ENCODE peak calls at places on chromosomes 13 and 19, in five cellular contexts. One of them, this sample, is unnamed.

GRCh38 chr19:925912-926594 is at the start of gene ARID3A:
- DNase-seq in lower lobe of right lung: no peak
- DNase-seq in endothelial cell of umbilical vein: no peak
- DNase-seq in uterus: no peak
- DNase-seq in astrocyte: peak
- DNase-seq in this sample: no peak

GRCh38 chr19:55069137-55069858 is 6.3 kb upstream of the RDH13 start:
- DNase-seq in lower lobe of right lung: peak
- DNase-seq in endothelial cell of umbilical vein: no peak
- DNase-seq in uterus: no peak
- DNase-seq in astrocyte: no peak
- DNase-seq in this sample: no peak

GRCh38 chr19:13537454-13537853 is 31.2 kb upstream of the CACNA1A start:
- DNase-seq in lower lobe of right lung: no peak
- DNase-seq in endothelial cell of umbilical vein: no peak
- DNase-seq in uterus: no peak
- DNase-seq in astrocyte: no peak
- DNase-seq in this sample: no peak

GRCh38 chr19:40539070-40539469 is 37.6 kb upstream of the SHKBP1 start:
- DNase-seq in lower lobe of right lung: no peak
- DNase-seq in endothelial cell of umbilical vein: no peak
- DNase-seq in uterus: no peak
- DNase-seq in astrocyte: no peak
- DNase-seq in this sample: no peak

GRCh38 chr13:39364797-39365468 is 238.1 kb downstream of the LHFPL6 start:
- DNase-seq in lower lobe of right lung: no peak
- DNase-seq in endothelial cell of umbilical vein: no peak
- DNase-seq in uterus: no peak
- DNase-seq in astrocyte: peak
- DNase-seq in this sample: no peak

GRCh38 chr13:83532809-83533208 is 349.5 kb downstream of the SLITRK1 start:
- DNase-seq in lower lobe of right lung: no peak
- DNase-seq in endothelial cell of umbilical vein: no peak
- DNase-seq in uterus: no peak
- DNase-seq in astrocyte: no peak
- DNase-seq in this sample: no peak

GRCh38 chr19:10766681-10767201 is 48.9 kb downstream of the DNM2 start:
- DNase-seq in lower lobe of right lung: no peak
- DNase-seq in endothelial cell of umbilical vein: peak
- DNase-seq in uterus: no peak
- DNase-seq in astrocyte: peak
- DNase-seq in this sample: no peak

GRCh38 chr13:26186995-26187394 is 35.1 kb downstream of the RNF6 start:
- DNase-seq in lower lobe of right lung: no peak
- DNase-seq in endothelial cell of umbilical vein: peak
- DNase-seq in uterus: no peak
- DNase-seq in astrocyte: no peak
- DNase-seq in this sample: no peak

GRCh38 chr13:82675024-82675423 is 1207.2 kb downstream of the SLITRK1 start:
- DNase-seq in lower lobe of right lung: no peak
- DNase-seq in endothelial cell of umbilical vein: no peak
- DNase-seq in uterus: no peak
- DNase-seq in astrocyte: no peak
- DNase-seq in this sample: no peak

GRCh38 chr19:39401549-39402416 is 4.9 kb upstream of the ZFP36 start:
- DNase-seq in lower lobe of right lung: peak
- DNase-seq in endothelial cell of umbilical vein: no peak
- DNase-seq in uterus: peak
- DNase-seq in astrocyte: peak
- DNase-seq in this sample: no peak

GRCh38 chr19:16019691-16020448 is 56.4 kb upstream of the TPM4 start:
- DNase-seq in lower lobe of right lung: no peak
- DNase-seq in endothelial cell of umbilical vein: no peak
- DNase-seq in uterus: no peak
- DNase-seq in astrocyte: no peak
- DNase-seq in this sample: no peak

GRCh38 chr13:41409611-41410010 is 47.7 kb upstream of the RGCC start:
- DNase-seq in lower lobe of right lung: no peak
- DNase-seq in endothelial cell of umbilical vein: no peak
- DNase-seq in uterus: no peak
- DNase-seq in astrocyte: no peak
- DNase-seq in this sample: no peak

GRCh38 chr19:41376241-41376997 is at the start of gene TMEM91:
- DNase-seq in lower lobe of right lung: peak
- DNase-seq in endothelial cell of umbilical vein: peak
- DNase-seq in uterus: peak
- DNase-seq in astrocyte: no peak
- DNase-seq in this sample: no peak

GRCh38 chr13:104976964-104977363 is 1558.5 kb downstream of the EFNB2 start:
- DNase-seq in lower lobe of right lung: no peak
- DNase-seq in endothelial cell of umbilical vein: no peak
- DNase-seq in uterus: no peak
- DNase-seq in astrocyte: no peak
- DNase-seq in this sample: no peak

GRCh38 chr13:98599502-98600328 is 22.8 kb upstream of the STK24 start:
- DNase-seq in lower lobe of right lung: no peak
- DNase-seq in endothelial cell of umbilical vein: no peak
- DNase-seq in uterus: no peak
- DNase-seq in astrocyte: no peak
- DNase-seq in this sample: no peak

GRCh38 chr13:27920677-27921420 is 1.0 kb downstream of the PDX1 start:
- DNase-seq in lower lobe of right lung: no peak
- DNase-seq in endothelial cell of umbilical vein: no peak
- DNase-seq in uterus: no peak
- DNase-seq in astrocyte: no peak
- DNase-seq in this sample: no peak

GRCh38 chr13:48201044-48201443 is 32.0 kb upstream of the ITM2B start:
- DNase-seq in lower lobe of right lung: no peak
- DNase-seq in endothelial cell of umbilical vein: no peak
- DNase-seq in uterus: no peak
- DNase-seq in astrocyte: no peak
- DNase-seq in this sample: no peak

DNA sequence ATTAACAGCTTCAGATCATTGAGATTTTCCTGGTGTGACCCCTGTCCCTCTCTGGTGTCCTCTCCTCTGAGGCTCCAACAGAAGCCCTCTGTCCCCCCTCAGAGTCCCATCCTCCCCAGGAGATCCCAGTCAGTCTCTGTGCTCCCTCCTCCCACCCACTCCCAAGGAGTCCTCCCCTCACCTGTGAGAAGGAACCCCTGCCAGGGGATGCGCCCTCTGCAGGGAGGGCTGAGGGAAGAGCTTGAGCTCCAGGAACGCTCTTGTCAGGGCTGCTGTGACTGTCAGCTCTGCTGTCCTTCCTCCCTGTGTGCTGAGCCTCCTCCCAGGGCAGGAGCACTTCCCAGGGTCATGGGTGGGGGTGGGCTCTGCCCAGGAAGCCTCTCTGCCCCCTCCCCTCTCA is 33.2 kb downstream of the CEACAM8 start:
- DNase-seq in lower lobe of right lung: no peak
- DNase-seq in endothelial cell of umbilical vein: no peak
- DNase-seq in uterus: no peak
- DNase-seq in astrocyte: no peak
- DNase-seq in this sample: no peak
- TF ChIP-seq CTCF in lower lobe of right lung: no peak
- TF ChIP-seq CTCF in endothelial cell of umbilical vein: no peak
- TF ChIP-seq CTCF in uterus: no peak
- TF ChIP-seq CTCF in astrocyte: no peak
- TF ChIP-seq CTCF in this sample: no peak

DNA sequence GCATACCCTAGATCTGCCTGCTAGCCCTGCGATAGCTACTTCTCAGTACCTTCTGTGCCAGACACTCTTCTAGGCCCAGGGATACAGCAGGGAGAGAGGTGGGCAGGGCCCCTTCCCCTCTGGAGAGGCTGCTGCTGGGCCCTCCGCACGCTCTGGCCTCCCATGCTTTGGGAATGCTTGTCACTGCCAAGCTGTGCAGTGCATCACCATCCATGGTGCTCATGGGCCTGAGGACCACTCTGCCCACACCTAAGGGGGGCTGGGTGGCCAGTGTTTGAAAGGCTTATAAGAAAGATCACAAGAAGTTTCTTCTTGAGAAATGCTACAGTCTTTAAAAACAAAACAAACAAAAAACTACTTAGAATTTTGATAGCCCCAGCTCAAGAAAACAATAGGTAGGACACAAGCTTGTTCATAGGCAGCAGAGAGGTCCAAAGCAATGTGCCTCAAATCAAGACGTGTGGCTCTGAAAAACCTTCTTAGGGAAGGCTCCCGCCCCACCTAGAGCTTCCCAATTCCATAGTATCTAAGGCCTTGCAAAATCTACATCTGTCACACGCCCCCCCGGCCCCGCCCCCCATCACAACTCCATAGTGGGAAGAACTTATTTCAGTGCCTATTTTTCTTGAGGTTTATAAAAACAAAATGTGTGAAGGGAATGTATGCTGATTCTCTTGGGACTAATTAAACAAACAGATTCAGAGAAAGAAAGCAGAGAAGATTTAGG is 145.8 kb downstream of the TM9SF2 start:
- DNase-seq in lower lobe of right lung: no peak
- DNase-seq in endothelial cell of umbilical vein: no peak
- DNase-seq in uterus: no peak
- DNase-seq in astrocyte: no peak
- DNase-seq in this sample: no peak
- H3K4me3 ChIP-seq in lower lobe of right lung: no peak
- H3K4me3 ChIP-seq in endothelial cell of umbilical vein: no peak
- H3K4me3 ChIP-seq in uterus: no peak
- H3K4me3 ChIP-seq in astrocyte: no peak
- H3K4me3 ChIP-seq in this sample: no peak

GRCh38 chr19:44112802-44113137 is 429 bp upstream of the ZNF225 start:
- DNase-seq in lower lobe of right lung: no peak
- DNase-seq in endothelial cell of umbilical vein: no peak
- DNase-seq in uterus: no peak
- DNase-seq in astrocyte: no peak
- DNase-seq in this sample: no peak
- TF ChIP-seq CTCF in lower lobe of right lung: no peak
- TF ChIP-seq CTCF in endothelial cell of umbilical vein: no peak
- TF ChIP-seq CTCF in uterus: no peak
- TF ChIP-seq CTCF in astrocyte: no peak
- TF ChIP-seq CTCF in this sample: no peak

GRCh38 chr13:89568746-89569145 is 1778.7 kb upstream of the MIR17HG start:
- DNase-seq in lower lobe of right lung: no peak
- DNase-seq in endothelial cell of umbilical vein: no peak
- DNase-seq in uterus: no peak
- DNase-seq in astrocyte: no peak
- DNase-seq in this sample: no peak

GRCh38 chr13:89567025-89567424 is 1780.5 kb upstream of the MIR17HG start:
- DNase-seq in lower lobe of right lung: no peak
- DNase-seq in endothelial cell of umbilical vein: no peak
- DNase-seq in uterus: no peak
- DNase-seq in astrocyte: no peak
- DNase-seq in this sample: no peak

GRCh38 chr13:89574077-89574476 is 1773.4 kb upstream of the MIR17HG start:
- DNase-seq in lower lobe of right lung: no peak
- DNase-seq in endothelial cell of umbilical vein: no peak
- DNase-seq in uterus: no peak
- DNase-seq in astrocyte: no peak
- DNase-seq in this sample: no peak

GRCh38 chr13:89568276-89568675 is 1779.2 kb upstream of the MIR17HG start:
- DNase-seq in lower lobe of right lung: no peak
- DNase-seq in endothelial cell of umbilical vein: no peak
- DNase-seq in uterus: no peak
- DNase-seq in astrocyte: peak
- DNase-seq in this sample: no peak

GRCh38 chr13:89571676-89572075 is 1775.8 kb upstream of the MIR17HG start:
- DNase-seq in lower lobe of right lung: no peak
- DNase-seq in endothelial cell of umbilical vein: no peak
- DNase-seq in uterus: no peak
- DNase-seq in astrocyte: no peak
- DNase-seq in this sample: no peak
- H3K4me3 ChIP-seq in lower lobe of right lung: no peak
- H3K4me3 ChIP-seq in endothelial cell of umbilical vein: no peak
- H3K4me3 ChIP-seq in uterus: no peak
- H3K4me3 ChIP-seq in astrocyte: no peak
- H3K4me3 ChIP-seq in this sample: no peak

DNA sequence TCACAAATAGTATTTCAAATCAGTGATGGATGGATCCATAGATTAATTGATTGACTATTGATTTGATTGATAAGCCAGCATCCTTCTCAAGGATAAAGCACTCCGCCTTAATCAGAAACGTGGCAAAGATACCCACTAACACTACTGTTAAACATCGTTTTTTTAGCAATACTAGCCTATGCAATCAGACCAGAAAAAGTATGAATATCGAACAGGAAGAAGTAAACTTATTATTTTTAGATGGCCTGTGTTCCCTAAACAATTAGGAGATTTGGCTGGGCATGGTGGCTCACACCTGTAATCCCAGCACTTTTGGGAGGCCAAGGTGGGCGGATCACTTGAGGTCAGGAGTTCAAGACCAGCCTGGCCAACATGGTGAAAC is 49.5 kb downstream of the MYH14 start:
- DNase-seq in lower lobe of right lung: no peak
- DNase-seq in endothelial cell of umbilical vein: no peak
- DNase-seq in uterus: no peak
- DNase-seq in astrocyte: no peak
- DNase-seq in this sample: no peak
- TF ChIP-seq CTCF in lower lobe of right lung: no peak
- TF ChIP-seq CTCF in endothelial cell of umbilical vein: no peak
- TF ChIP-seq CTCF in uterus: no peak
- TF ChIP-seq CTCF in astrocyte: no peak
- TF ChIP-seq CTCF in this sample: no peak

GRCh38 chr19:9436358-9436757 is 985 bp upstream of the ZNF266 start:
- DNase-seq in lower lobe of right lung: no peak
- DNase-seq in endothelial cell of umbilical vein: no peak
- DNase-seq in uterus: no peak
- DNase-seq in astrocyte: no peak
- DNase-seq in this sample: no peak
- H3K4me3 ChIP-seq in lower lobe of right lung: peak
- H3K4me3 ChIP-seq in endothelial cell of umbilical vein: no peak
- H3K4me3 ChIP-seq in uterus: no peak
- H3K4me3 ChIP-seq in astrocyte: peak
- H3K4me3 ChIP-seq in this sample: no peak

This sample was measured in AG04449.